ENCODE peak calls at places on chromosomes 7 and 10, in five cellular contexts. F is hepatocyte, R is neural progenitor cell, V is PC-3, G is IMR-90. E is an unnamed sample.

GRCh38 chr7:158707610-158708009 is 3.0 kb upstream of the NCAPG2 start:
- DNase-seq in F (no peak), R (no peak), V (no peak), G (no peak), E (no peak)

GRCh38 chr10:118962159-118962863 is 67.2 kb upstream of the NANOS1 start:
- DNase-seq in F (no peak), R (no peak), V (no peak), G (no peak), E (no peak)

GRCh38 chr7:157559596-157560257 is 222.9 kb downstream of the DNAJB6 start:
- DNase-seq in F (no peak), R (no peak), V (no peak), G (no peak), E (no peak)

GRCh38 chr7:94129443-94130140 is 125.4 kb upstream of the BET1 start:
- DNase-seq in F (peak; percentile 30), R (no peak), V (peak; percentile 55), G (peak; percentile 98), E (peak; percentile 91)

GRCh38 chr7:13581097-13581496 is 408.4 kb downstream of the ETV1 start:
- DNase-seq in F (no peak), R (no peak), V (no peak), G (no peak), E (no peak)

GRCh38 chr7:85829817-85830432 is 643.1 kb upstream of the SEMA3D start:
- DNase-seq in F (peak; percentile 37), R (no peak), V (peak; percentile 58), G (peak; percentile 11), E (peak; percentile 58)

GRCh38 chr7:33062023-33062781 is at the start of gene NT5C3A:
- DNase-seq in F (peak; percentile 63), R (peak; percentile 71), V (peak; percentile 35), G (no peak), E (peak; percentile 24)

GRCh38 chr7:151680810-151681209 is 161.1 kb upstream of the RHEB start:
- DNase-seq in F (no peak), R (no peak), V (no peak), G (peak; percentile 74), E (peak; percentile 89)

GRCh38 chr7:90312745-90313144 is 8.4 kb downstream of the FAM237B start:
- DNase-seq in F (no peak), R (peak; percentile 21), V (peak; percentile 19), G (no peak), E (peak; percentile 21)

GRCh38 chr7:105690286-105690915 is 109.1 kb upstream of the EFCAB10 start:
- DNase-seq in F (no peak), R (peak; percentile 12), V (peak; percentile 22), G (no peak), E (peak; percentile 57)

GRCh38 chr7:84247591-84247990 is 53.0 kb upstream of the SEMA3A start:
- DNase-seq in F (no peak), R (no peak), V (peak; percentile 92), G (peak; percentile 91), E (peak; percentile 90)

GRCh38 chr10:59037506-59037905 is 138.9 kb upstream of the PHYHIPL start:
- DNase-seq in F (no peak), R (no peak), V (no peak), G (no peak), E (no peak)

DNA sequence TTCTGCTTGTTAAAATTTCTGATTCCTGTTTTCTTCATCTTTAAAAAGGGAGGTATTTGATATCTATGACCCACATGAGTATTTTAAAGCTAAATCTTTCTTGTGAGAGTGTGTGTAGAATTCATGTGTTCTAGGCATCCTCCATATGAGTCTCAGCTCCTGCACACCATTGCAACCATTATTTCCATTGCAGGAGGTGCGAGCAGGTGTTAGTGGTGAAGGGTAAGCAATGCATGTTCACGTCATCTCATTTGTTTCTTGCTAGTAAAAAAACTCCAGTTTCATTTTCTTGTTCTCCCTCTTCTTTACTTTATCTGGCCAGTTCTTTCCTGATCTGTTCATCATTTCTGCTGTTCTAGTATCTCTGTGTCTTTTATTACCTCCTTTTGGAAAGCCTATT is 100.5 kb downstream of the ADRA2A start:
- DNase-seq in F (no peak), R (no peak), V (no peak), G (no peak), E (no peak)
- H2AFZ ChIP-seq in F (no peak overlapping the region), R (no peak overlapping the region), V (no peak overlapping the region), G (no peak overlapping the region), E (no peak overlapping the region)

GRCh38 chr7:92987095-92987494 is 130.7 kb downstream of the SAMD9 start:
- DNase-seq in F (no peak), R (no peak), V (no peak), G (peak; percentile 85), E (peak; percentile 67)

GRCh38 chr7:92991190-92991589 is 126.6 kb downstream of the SAMD9 start:
- DNase-seq in F (no peak), R (no peak), V (no peak), G (no peak), E (no peak)

GRCh38 chr7:92988941-92989540 is 128.7 kb downstream of the SAMD9 start:
- DNase-seq in F (no peak), R (no peak), V (no peak), G (peak; percentile 11), E (peak; percentile 14)

GRCh38 chr7:92988051-92988450 is 129.7 kb downstream of the SAMD9 start:
- DNase-seq in F (peak; percentile 51), R (peak; percentile 23), V (peak; percentile 51), G (peak; percentile 78), E (peak; percentile 64)

GRCh38 chr7:92987543-92987942 is 130.2 kb downstream of the SAMD9 start:
- DNase-seq in F (no peak), R (no peak), V (no peak), G (peak; percentile 11), E (peak; percentile 35)
- H3K27ac ChIP-seq in F (no peak overlapping the region), R (no peak overlapping the region), V (no peak overlapping the region), G (peak overlapping the region; percentile 68), E (no peak overlapping the region)

GRCh38 chr10:96017227-96017687 is 26.1 kb upstream of the CCNJ start:
- DNase-seq in F (peak; percentile 82), R (peak; percentile 70), V (peak; percentile 80), G (peak; percentile 54), E (peak; percentile 34)

DNA sequence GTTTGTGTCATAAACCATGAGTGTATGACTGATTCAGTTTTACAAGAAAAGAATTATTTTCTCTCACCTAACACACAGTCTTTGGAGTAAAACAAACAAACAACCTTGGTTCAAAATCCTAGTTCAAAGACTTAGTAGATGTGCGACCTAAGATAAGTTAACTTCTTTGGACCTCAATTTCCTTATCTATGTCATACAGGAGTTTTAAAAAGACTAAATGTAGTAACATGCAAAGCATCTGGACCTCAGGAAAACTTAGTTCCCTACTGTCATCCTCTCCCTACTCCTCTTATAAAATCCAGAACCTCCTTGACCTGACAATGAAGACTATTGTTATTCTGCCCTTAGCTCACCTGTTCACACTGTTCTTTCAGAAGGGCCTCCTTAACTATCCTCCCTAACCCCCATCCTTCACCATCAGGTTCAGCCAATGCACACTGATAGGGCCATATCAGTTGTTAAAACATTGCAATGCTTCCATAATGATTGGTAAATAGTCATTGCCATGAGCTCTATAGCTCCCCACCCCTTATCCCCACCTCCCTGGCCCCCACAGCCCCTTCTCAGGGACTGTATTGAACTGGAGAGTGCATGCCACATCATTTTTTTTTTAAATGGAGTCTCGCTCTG is 28.8 kb upstream of the CCNJ start:
- DNase-seq in F (no peak), R (no peak), V (no peak), G (no peak), E (no peak)
- H3K4me1 ChIP-seq in F (no peaks in the 10 kb centered on the region), R (no peaks in the 10 kb centered on the region), V (no peaks in the 10 kb centered on the region), G (no peaks in the 10 kb centered on the region), E (no peaks in the 10 kb centered on the region)

DNA sequence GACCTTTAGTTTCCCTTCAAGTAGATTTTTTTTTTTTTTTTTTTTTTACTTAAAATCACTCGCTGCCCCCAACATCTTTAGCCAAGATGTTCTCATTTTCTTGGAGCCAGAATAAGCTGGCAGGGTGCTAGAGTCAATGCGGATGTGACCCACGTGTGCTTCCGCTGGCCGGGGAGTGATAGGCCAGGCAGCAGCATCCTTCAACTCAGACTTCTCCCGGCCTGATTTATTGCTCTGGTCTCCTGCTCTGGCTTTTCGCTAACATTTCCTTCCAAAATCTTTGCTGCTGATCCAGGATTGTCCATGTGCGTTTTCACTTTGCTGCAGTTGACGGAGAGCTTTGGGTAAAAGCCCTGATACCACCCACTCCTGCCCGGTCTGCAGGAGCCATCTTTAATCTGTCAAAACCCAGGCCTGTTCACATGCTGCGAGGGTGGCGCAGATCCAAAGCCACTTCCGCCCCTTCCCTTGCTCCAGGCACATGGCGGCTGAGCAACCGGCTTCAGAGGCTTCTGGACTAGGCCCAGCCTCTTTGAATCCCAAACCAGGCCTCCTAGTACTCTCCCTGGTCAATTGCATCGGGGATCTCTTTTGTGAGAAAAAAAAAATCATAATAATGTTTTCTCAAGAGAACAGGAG is 106.8 kb downstream of the CYP26A1 start:
- DNase-seq in F (no peak), R (no peak), V (no peak), G (peak; percentile 7), E (peak; percentile 49)
- H2AFZ ChIP-seq in F (no peak overlapping the region), R (peak overlapping the region; percentile 89), V (no peak overlapping the region), G (peak overlapping the region; percentile 26), E (peak overlapping the region; percentile 0)

DNA sequence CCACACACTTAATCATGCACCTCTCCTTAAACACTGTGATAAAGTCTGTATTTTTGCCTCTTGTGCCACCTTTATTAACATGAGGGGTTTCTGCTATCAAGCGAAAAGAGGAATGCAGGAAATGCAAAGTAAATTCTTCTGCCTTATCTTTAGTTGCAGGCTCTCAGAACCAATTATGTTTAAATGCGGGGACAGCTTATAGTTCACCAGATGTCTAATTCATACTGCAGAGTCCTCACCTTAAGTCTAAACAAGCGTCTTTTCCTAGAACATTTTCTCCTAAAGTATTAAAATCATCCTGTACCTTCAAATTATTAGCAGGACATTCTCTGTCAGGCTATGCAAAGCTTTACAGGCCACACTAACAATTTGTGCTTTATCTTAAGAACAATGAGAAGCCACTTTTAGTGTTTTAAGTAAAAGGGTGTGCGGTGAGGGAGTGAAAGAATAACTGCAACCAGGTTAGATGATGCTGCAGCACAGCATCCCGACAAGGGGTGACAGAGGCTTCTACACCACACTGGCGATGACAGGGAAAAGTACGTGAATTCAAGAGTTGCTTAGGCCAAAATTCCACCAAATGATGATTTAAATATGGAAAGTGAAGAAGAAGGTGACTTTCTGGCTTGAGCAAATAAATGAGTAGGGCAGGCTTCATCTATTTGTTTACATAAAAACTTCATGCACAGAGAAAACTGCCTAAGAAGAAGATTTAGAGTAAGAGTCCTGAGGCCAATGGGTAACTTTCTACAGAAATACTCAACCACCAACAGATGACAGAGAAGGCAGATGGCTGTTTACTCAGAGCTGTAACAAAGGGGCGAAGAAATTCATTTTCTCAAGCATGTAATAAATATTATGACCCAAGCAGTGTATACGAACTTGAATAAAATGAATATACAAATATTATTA is 36.0 kb downstream of the EZH2 start:
- DNase-seq in F (no peak), R (no peak), V (no peak), G (no peak), E (no peak)
- H3K27ac ChIP-seq in F (no peak overlapping the region), R (no peak overlapping the region), V (no peak overlapping the region), G (no peak overlapping the region), E (no peak overlapping the region)

E was measured in fibroblast of lung.